ENCODE peak calls at places on chromosomes 12 and 14, in five cellular contexts. G, D, C, P and F are unnamed samples.

GRCh38 chr12:70290126-70290525 is 46.9 kb downstream of the CNOT2 start:
- DNase-seq in G (no peak), D (no peak), C (no peak), P (no peak), F (no peak)

GRCh38 chr12:78560633-78561032 is 303.9 kb upstream of the SYT1 start:
- DNase-seq in G (no peak), D (no peak), C (no peak), P (no peak), F (no peak)

GRCh38 chr12:101671157-101671791 is 26.2 kb upstream of the CHPT1 start:
- DNase-seq in G (no peak), D (peak; percentile 25), C (no peak), P (no peak), F (peak; percentile 44)

GRCh38 chr12:496736-497135 is 37.0 kb downstream of the B4GALNT3 start:
- DNase-seq in G (no peak), D (no peak), C (no peak), P (no peak), F (no peak)

GRCh38 chr14:98082833-98083232 is 1189.2 kb downstream of the BCL11B start:
- DNase-seq in G (no peak), D (no peak), C (no peak), P (no peak), F (no peak)

GRCh38 chr14:67942311-67942710 is 122.7 kb downstream of the RAD51B start:
- DNase-seq in G (no peak), D (no peak), C (no peak), P (no peak), F (no peak)

GRCh38 chr14:75967866-75968265 is 13.9 kb downstream of the TGFB3 start:
- DNase-seq in G (no peak), D (no peak), C (no peak), P (no peak), F (no peak)

GRCh38 chr12:43245947-43246346 is 306.1 kb downstream of the ADAMTS20 start:
- DNase-seq in G (no peak), D (no peak), C (no peak), P (no peak), F (no peak)

GRCh38 chr14:61555056-61555838 is 140.1 kb upstream of the HIF1A start:
- DNase-seq in G (no peak), D (no peak), C (no peak), P (no peak), F (no peak)

GRCh38 chr14:67908061-67908767 is 88.6 kb downstream of the RAD51B start:
- DNase-seq in G (no peak), D (no peak), C (no peak), P (no peak), F (no peak)

GRCh38 chr14:95460647-95461478 is 55.6 kb downstream of the SYNE3 start:
- DNase-seq in G (peak; percentile 80), D (no peak), C (peak; percentile 55), P (no peak), F (peak; percentile 59)

GRCh38 chr12:11092128-11092527 is at the start of gene TAS2R43:
- DNase-seq in G (no peak), D (no peak), C (no peak), P (no peak), F (no peak)

GRCh38 chr12:55515696-55516095 is 23.5 kb downstream of the OR6C68 start:
- DNase-seq in G (no peak), D (no peak), C (no peak), P (no peak), F (no peak)

GRCh38 chr12:100675432-100675831 is 101.9 kb downstream of the GAS2L3 start:
- DNase-seq in G (no peak), D (no peak), C (peak; percentile 47), P (peak; percentile 54), F (peak; percentile 14)

GRCh38 chr14:24978862-24979724 is 70.9 kb downstream of the STXBP6 start:
- DNase-seq in G (no peak), D (no peak), C (no peak), P (no peak), F (no peak)

GRCh38 chr12:106974525-106974924 is 12.4 kb downstream of the MTERF2 start:
- DNase-seq in G (no peak), D (no peak), C (no peak), P (no peak), F (no peak)

GRCh38 chr12:1576410-1577240 is 17.8 kb downstream of the FBXL14 start:
- DNase-seq in G (no peak), D (no peak), C (no peak), P (peak; percentile 41), F (no peak)

GRCh38 chr12:1573960-1574862 is 20.2 kb downstream of the FBXL14 start:
- DNase-seq in G (no peak), D (no peak), C (no peak), P (no peak), F (no peak)

GRCh38 chr12:1574863-1575254 is 19.5 kb downstream of the FBXL14 start:
- DNase-seq in G (no peak), D (no peak), C (no peak), P (no peak), F (no peak)

GRCh38 chr12:1575287-1575798 is 19.0 kb downstream of the FBXL14 start:
- DNase-seq in G (no peak), D (no peak), C (no peak), P (no peak), F (no peak)

GRCh38 chr12:1575799-1576401 is 18.5 kb downstream of the FBXL14 start:
- DNase-seq in G (no peak), D (no peak), C (no peak), P (no peak), F (no peak)
- H3K4me3 ChIP-seq in G (no peak overlapping the region), D (no peak overlapping the region), C (peak overlapping the region; percentile 34), P (peak overlapping the region; percentile 18), F (no peak overlapping the region)

DNA sequence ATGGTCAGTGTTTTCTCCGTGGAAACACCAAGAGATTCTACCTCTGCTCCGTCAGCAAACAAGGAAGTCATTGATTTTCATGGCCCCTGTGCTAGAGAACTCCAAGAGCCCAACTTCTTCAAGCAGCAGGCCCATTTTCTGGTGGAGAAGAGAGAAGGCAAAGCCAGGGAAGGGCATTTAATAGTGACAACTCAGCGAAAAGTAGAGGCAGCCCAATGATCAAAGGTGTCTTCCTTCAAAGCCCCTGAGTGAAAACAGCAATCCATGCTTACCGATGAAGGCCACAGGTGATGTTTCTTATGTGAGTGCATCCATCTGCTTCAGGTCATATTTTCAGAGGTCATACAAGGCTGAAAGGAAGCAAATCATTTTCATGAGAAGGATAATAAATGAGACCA is 77.3 kb downstream of the VCPKMT start:
- DNase-seq in G (no peak), D (no peak), C (no peak), P (no peak), F (no peak)
- H3K4me3 ChIP-seq in G (no peak overlapping the region), D (no peak overlapping the region), C (no peak overlapping the region), P (no peak overlapping the region), F (no peak overlapping the region)

GRCh38 chr12:95641299-95641947 is 90.1 kb upstream of the USP44 start:
- DNase-seq in G (no peak), D (no peak), C (no peak), P (no peak), F (no peak)

GRCh38 chr12:95648990-95649791 is 97.9 kb upstream of the USP44 start:
- DNase-seq in G (no peak), D (no peak), C (no peak), P (no peak), F (no peak)

GRCh38 chr12:95642583-95642982 is 91.3 kb upstream of the USP44 start:
- DNase-seq in G (no peak), D (no peak), C (no peak), P (no peak), F (no peak)

GRCh38 chr12:95643251-95643650 is 92.0 kb upstream of the USP44 start:
- DNase-seq in G (no peak), D (no peak), C (no peak), P (no peak), F (no peak)

GRCh38 chr12:95646781-95647184 is 95.5 kb upstream of the USP44 start:
- DNase-seq in G (no peak), D (no peak), C (peak; percentile 66), P (no peak), F (no peak)
- H3K4me3 ChIP-seq in G (no peak overlapping the region), D (no peak overlapping the region), C (no peak overlapping the region), P (peak overlapping the region; percentile 18), F (no peak overlapping the region)

DNA sequence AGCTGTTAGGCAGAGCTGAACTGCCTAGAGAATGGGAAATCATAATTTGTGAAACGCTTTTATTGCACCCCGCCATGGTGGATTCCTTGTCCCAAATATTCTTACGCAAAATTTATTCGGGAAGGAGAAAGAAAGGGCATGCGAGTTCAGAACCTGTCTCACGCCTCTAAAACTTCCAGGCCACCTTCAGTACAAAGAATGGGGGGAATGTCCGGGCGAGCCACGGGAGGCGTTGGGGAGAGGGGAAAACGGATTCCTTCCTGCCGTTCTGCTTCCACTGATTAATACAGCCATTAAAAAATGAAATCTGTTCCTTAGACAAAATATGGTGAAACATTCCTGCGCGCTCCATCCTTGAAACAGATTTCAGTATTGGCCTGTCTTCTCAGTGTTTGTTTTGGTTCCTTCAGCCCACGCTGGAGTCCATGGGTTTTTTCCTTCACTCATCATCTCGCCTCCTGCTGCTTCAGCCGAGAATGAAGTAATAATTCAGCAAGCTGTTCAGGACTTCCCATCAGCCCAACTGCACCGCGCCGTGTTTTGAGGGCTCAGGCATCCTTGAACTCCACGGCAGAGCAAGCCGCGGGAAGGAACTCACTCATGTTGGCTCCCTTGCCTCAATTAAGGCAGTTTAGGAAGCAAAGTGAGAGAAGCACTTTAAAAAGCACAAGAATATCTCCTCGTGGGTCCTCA is 47.7 kb upstream of the CDKN3 start:
- DNase-seq in G (peak; percentile 49), D (no peak), C (no peak), P (peak; percentile 38), F (no peak)
- H3K4me3 ChIP-seq in G (peak overlapping the region; percentile 23), D (no peak overlapping the region), C (no peak overlapping the region), P (peak overlapping the region; percentile 13), F (no peak overlapping the region)

GRCh38 chr12:110960795-110961194 is 40.4 kb upstream of the MYL2 start:
- DNase-seq in G (no peak), D (no peak), C (no peak), P (no peak), F (no peak)

GRCh38 chr12:110957652-110958051 is 37.3 kb upstream of the MYL2 start:
- DNase-seq in G (no peak), D (no peak), C (no peak), P (no peak), F (no peak)

DNA sequence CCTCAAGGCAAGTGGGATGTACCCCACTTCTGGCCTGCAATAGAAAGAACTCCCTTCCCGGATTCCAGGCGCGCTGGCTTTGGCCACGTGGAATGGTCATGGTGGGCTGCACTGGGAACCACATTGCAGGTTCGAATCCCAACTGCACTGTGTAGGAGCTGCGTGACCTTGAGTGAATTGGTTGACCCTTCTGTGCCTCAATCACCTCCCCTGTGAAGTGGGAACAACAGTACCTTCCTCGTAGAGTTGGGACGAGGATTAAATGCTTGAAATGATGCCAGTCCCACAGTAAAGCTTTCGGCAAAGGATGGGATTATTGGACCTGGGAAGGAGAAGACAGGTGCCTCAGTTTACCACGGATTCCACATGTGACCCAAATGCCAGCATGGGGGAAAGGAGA is 36.8 kb upstream of the MYL2 start:
- DNase-seq in G (no peak), D (no peak), C (no peak), P (no peak), F (no peak)
- H3K4me3 ChIP-seq in G (peak overlapping the region; percentile 6), D (no peak overlapping the region), C (no peak overlapping the region), P (no peak overlapping the region), F (no peak overlapping the region)